ENCODE peak calls at places on chromosomes 7 and 10, in nine cellular contexts. One of them, this sample, is unnamed.

GRCh38 chr10:96509017-96509641 is 4.6 kb downstream of the TLL2 start:
- DNase-seq in GM23248: peak
- DNase-seq in H7: peak
- DNase-seq in glomerular endothelial cell: no peak
- DNase-seq in NCI-H1105: no peak
- DNase-seq in A172: peak
- DNase-seq in choroid plexus epithelial cell: peak
- DNase-seq in left ventricle myocardium superior: no peak
- DNase-seq in NB4: no peak
- DNase-seq in this sample: peak

GRCh38 chr10:99412100-99412499 is 18.3 kb downstream of the GOT1 start:
- DNase-seq in GM23248: no peak
- DNase-seq in H7: no peak
- DNase-seq in glomerular endothelial cell: no peak
- DNase-seq in NCI-H1105: no peak
- DNase-seq in A172: no peak
- DNase-seq in choroid plexus epithelial cell: no peak
- DNase-seq in left ventricle myocardium superior: no peak
- DNase-seq in NB4: no peak
- DNase-seq in this sample: no peak

GRCh38 chr10:13074562-13075451 is 25.2 kb upstream of the OPTN start:
- DNase-seq in GM23248: peak
- DNase-seq in H7: peak
- DNase-seq in glomerular endothelial cell: no peak
- DNase-seq in NCI-H1105: peak
- DNase-seq in A172: peak
- DNase-seq in choroid plexus epithelial cell: peak
- DNase-seq in left ventricle myocardium superior: peak
- DNase-seq in NB4: peak
- DNase-seq in this sample: peak

GRCh38 chr7:148883233-148884048 is 650 bp downstream of the EZH2 start:
- DNase-seq in GM23248: peak
- DNase-seq in H7: peak
- DNase-seq in glomerular endothelial cell: no peak
- DNase-seq in NCI-H1105: peak
- DNase-seq in A172: no peak
- DNase-seq in choroid plexus epithelial cell: no peak
- DNase-seq in left ventricle myocardium superior: peak
- DNase-seq in NB4: peak
- DNase-seq in this sample: peak

GRCh38 chr10:69685802-69686585 is 55.9 kb downstream of the FAM241B start:
- DNase-seq in GM23248: no peak
- DNase-seq in H7: no peak
- DNase-seq in glomerular endothelial cell: no peak
- DNase-seq in NCI-H1105: no peak
- DNase-seq in A172: no peak
- DNase-seq in choroid plexus epithelial cell: peak
- DNase-seq in left ventricle myocardium superior: peak
- DNase-seq in NB4: no peak
- DNase-seq in this sample: no peak

GRCh38 chr7:4249241-4249640 is 432.9 kb upstream of the FOXK1 start:
- DNase-seq in GM23248: no peak
- DNase-seq in H7: no peak
- DNase-seq in glomerular endothelial cell: no peak
- DNase-seq in NCI-H1105: no peak
- DNase-seq in A172: no peak
- DNase-seq in choroid plexus epithelial cell: no peak
- DNase-seq in left ventricle myocardium superior: no peak
- DNase-seq in NB4: no peak
- DNase-seq in this sample: no peak

GRCh38 chr10:98587156-98587555 is 140.4 kb upstream of the HPS1 start:
- DNase-seq in GM23248: peak
- DNase-seq in H7: no peak
- DNase-seq in glomerular endothelial cell: no peak
- DNase-seq in NCI-H1105: no peak
- DNase-seq in A172: no peak
- DNase-seq in choroid plexus epithelial cell: no peak
- DNase-seq in left ventricle myocardium superior: no peak
- DNase-seq in NB4: no peak
- DNase-seq in this sample: no peak

GRCh38 chr7:115749924-115750323 is 280.6 kb downstream of the TFEC start:
- DNase-seq in GM23248: no peak
- DNase-seq in H7: no peak
- DNase-seq in glomerular endothelial cell: no peak
- DNase-seq in NCI-H1105: peak
- DNase-seq in A172: no peak
- DNase-seq in choroid plexus epithelial cell: peak
- DNase-seq in left ventricle myocardium superior: no peak
- DNase-seq in NB4: no peak
- DNase-seq in this sample: no peak

GRCh38 chr7:76354516-76354915 is 4.3 kb downstream of the YWHAG start:
- DNase-seq in GM23248: no peak
- DNase-seq in H7: no peak
- DNase-seq in glomerular endothelial cell: no peak
- DNase-seq in NCI-H1105: no peak
- DNase-seq in A172: no peak
- DNase-seq in choroid plexus epithelial cell: no peak
- DNase-seq in left ventricle myocardium superior: no peak
- DNase-seq in NB4: no peak
- DNase-seq in this sample: no peak

GRCh38 chr10:79458483-79458882 is 13.1 kb upstream of the ZCCHC24 start:
- DNase-seq in GM23248: no peak
- DNase-seq in H7: no peak
- DNase-seq in glomerular endothelial cell: no peak
- DNase-seq in NCI-H1105: no peak
- DNase-seq in A172: no peak
- DNase-seq in choroid plexus epithelial cell: no peak
- DNase-seq in left ventricle myocardium superior: no peak
- DNase-seq in NB4: no peak
- DNase-seq in this sample: no peak

GRCh38 chr10:32650246-32650655 is 204.3 kb downstream of the CCDC7 start:
- DNase-seq in GM23248: peak
- DNase-seq in H7: peak
- DNase-seq in glomerular endothelial cell: no peak
- DNase-seq in NCI-H1105: no peak
- DNase-seq in A172: no peak
- DNase-seq in choroid plexus epithelial cell: peak
- DNase-seq in left ventricle myocardium superior: no peak
- DNase-seq in NB4: peak
- DNase-seq in this sample: no peak

GRCh38 chr10:35165112-35165511 is 38.5 kb downstream of the CREM start:
- DNase-seq in GM23248: no peak
- DNase-seq in H7: no peak
- DNase-seq in glomerular endothelial cell: no peak
- DNase-seq in NCI-H1105: no peak
- DNase-seq in A172: no peak
- DNase-seq in choroid plexus epithelial cell: no peak
- DNase-seq in left ventricle myocardium superior: no peak
- DNase-seq in NB4: no peak
- DNase-seq in this sample: no peak

GRCh38 chr7:37052673-37053072 is 328.4 kb upstream of the AOAH start:
- DNase-seq in GM23248: peak
- DNase-seq in H7: peak
- DNase-seq in glomerular endothelial cell: no peak
- DNase-seq in NCI-H1105: no peak
- DNase-seq in A172: peak
- DNase-seq in choroid plexus epithelial cell: peak
- DNase-seq in left ventricle myocardium superior: no peak
- DNase-seq in NB4: peak
- DNase-seq in this sample: peak

GRCh38 chr10:69180525-69181204 is 631 bp downstream of the SUPV3L1 start:
- DNase-seq in GM23248: peak
- DNase-seq in H7: peak
- DNase-seq in glomerular endothelial cell: no peak
- DNase-seq in NCI-H1105: no peak
- DNase-seq in A172: no peak
- DNase-seq in choroid plexus epithelial cell: peak
- DNase-seq in left ventricle myocardium superior: no peak
- DNase-seq in NB4: peak
- DNase-seq in this sample: peak

GRCh38 chr10:69321037-69321715 is 42.9 kb downstream of the HK1 start:
- DNase-seq in GM23248: peak
- DNase-seq in H7: peak
- DNase-seq in glomerular endothelial cell: no peak
- DNase-seq in NCI-H1105: no peak
- DNase-seq in A172: no peak
- DNase-seq in choroid plexus epithelial cell: no peak
- DNase-seq in left ventricle myocardium superior: no peak
- DNase-seq in NB4: no peak
- DNase-seq in this sample: no peak

GRCh38 chr7:47361229-47361628 is 220.7 kb downstream of the TNS3 start:
- DNase-seq in GM23248: no peak
- DNase-seq in H7: no peak
- DNase-seq in glomerular endothelial cell: no peak
- DNase-seq in NCI-H1105: no peak
- DNase-seq in A172: no peak
- DNase-seq in choroid plexus epithelial cell: no peak
- DNase-seq in left ventricle myocardium superior: no peak
- DNase-seq in NB4: no peak
- DNase-seq in this sample: no peak

GRCh38 chr7:77655836-77656455 is 40.3 kb upstream of the RSBN1L start:
- DNase-seq in GM23248: no peak
- DNase-seq in H7: no peak
- DNase-seq in glomerular endothelial cell: no peak
- DNase-seq in NCI-H1105: no peak
- DNase-seq in A172: peak
- DNase-seq in choroid plexus epithelial cell: peak
- DNase-seq in left ventricle myocardium superior: no peak
- DNase-seq in NB4: peak
- DNase-seq in this sample: no peak

This sample was measured in iPS-NIHi11.